ENCODE peak calls at places on chromosomes 2 and 18, in nine cellular contexts. Z is choroid plexus epithelial cell, H is tibial nerve, N is mammary epithelial cell, J is WTC11, G is AG04449, M is prostate gland, A is PC-3, P is pancreas. R is an unnamed sample.

GRCh38 chr2:207183506-207183905 is 17.8 kb upstream of the KLF7 start:
- DNase-seq in Z (no peak), H (no peak), N (no peak), J (no peak), G (no peak), M (no peak), A (no peak), P (no peak), R (no peak)

GRCh38 chr2:155975734-155976133 is 356.8 kb downstream of the NR4A2 start:
- DNase-seq in Z (peak), H (no peak), N (no peak), J (no peak), G (no peak), M (no peak), A (no peak), P (no peak), R (no peak)

GRCh38 chr2:128322651-128323491 is 4.2 kb upstream of the HS6ST1 start:
- DNase-seq in Z (no peak), H (no peak), N (no peak), J (peak), G (no peak), M (no peak), A (no peak), P (peak), R (peak)

GRCh38 chr2:203673933-203674332 is 32.5 kb upstream of the CD28 start:
- DNase-seq in Z (peak), H (no peak), N (peak), J (no peak), G (no peak), M (no peak), A (no peak), P (no peak), R (peak)

GRCh38 chr2:200613692-200614091 is 27.9 kb downstream of the AOX1 start:
- DNase-seq in Z (no peak), H (peak), N (no peak), J (no peak), G (no peak), M (no peak), A (no peak), P (peak), R (no peak)

GRCh38 chr2:200735061-200735460 is 76.6 kb upstream of the BZW1 start:
- DNase-seq in Z (no peak), H (no peak), N (no peak), J (no peak), G (no peak), M (no peak), A (peak), P (no peak), R (no peak)

GRCh38 chr2:201182650-201183372 is at the start of gene CASP10:
- DNase-seq in Z (peak), H (no peak), N (peak), J (no peak), G (no peak), M (no peak), A (peak), P (no peak), R (peak)

GRCh38 chr18:69935319-69936190 is 12.1 kb downstream of the CD226 start:
- DNase-seq in Z (no peak), H (no peak), N (peak), J (no peak), G (no peak), M (no peak), A (no peak), P (no peak), R (no peak)

GRCh38 chr2:216671081-216671411 is 24.3 kb downstream of the IGFBP5 start:
- DNase-seq in Z (no peak), H (no peak), N (no peak), J (no peak), G (no peak), M (no peak), A (no peak), P (no peak), R (no peak)

GRCh38 chr18:48803518-48803917 is 147.2 kb downstream of the SMAD7 start:
- DNase-seq in Z (no peak), H (no peak), N (no peak), J (peak), G (no peak), M (no peak), A (no peak), P (peak), R (no peak)

GRCh38 chr18:2846638-2847340 is at the start of gene EMILIN2:
- DNase-seq in Z (peak), H (peak), N (no peak), J (peak), G (no peak), M (peak), A (no peak), P (peak), R (peak)

GRCh38 chr2:216486708-216487107 is 11.9 kb upstream of the RPL37A start:
- DNase-seq in Z (no peak), H (no peak), N (no peak), J (no peak), G (no peak), M (no peak), A (no peak), P (no peak), R (no peak)

GRCh38 chr18:10274327-10274726 is 180.1 kb upstream of the APCDD1 start:
- DNase-seq in Z (peak), H (no peak), N (no peak), J (no peak), G (peak), M (no peak), A (no peak), P (no peak), R (no peak)

GRCh38 chr2:167925775-167926174 is 321.6 kb downstream of the STK39 start:
- DNase-seq in Z (no peak), H (no peak), N (no peak), J (no peak), G (no peak), M (no peak), A (no peak), P (no peak), R (no peak)

GRCh38 chr2:11850082-11850481 is 103.7 kb downstream of the LPIN1 start:
- DNase-seq in Z (no peak), H (no peak), N (no peak), J (peak), G (no peak), M (no peak), A (no peak), P (no peak), R (no peak)

GRCh38 chr2:9256570-9257043 is 50.0 kb downstream of the ASAP2 start:
- DNase-seq in Z (no peak), H (no peak), N (no peak), J (no peak), G (no peak), M (no peak), A (no peak), P (no peak), R (no peak)

GRCh38 chr18:57519668-57520424 is 66.7 kb downstream of the FECH start:
- DNase-seq in Z (no peak), H (no peak), N (peak), J (no peak), G (no peak), M (no peak), A (no peak), P (no peak), R (no peak)

DNA sequence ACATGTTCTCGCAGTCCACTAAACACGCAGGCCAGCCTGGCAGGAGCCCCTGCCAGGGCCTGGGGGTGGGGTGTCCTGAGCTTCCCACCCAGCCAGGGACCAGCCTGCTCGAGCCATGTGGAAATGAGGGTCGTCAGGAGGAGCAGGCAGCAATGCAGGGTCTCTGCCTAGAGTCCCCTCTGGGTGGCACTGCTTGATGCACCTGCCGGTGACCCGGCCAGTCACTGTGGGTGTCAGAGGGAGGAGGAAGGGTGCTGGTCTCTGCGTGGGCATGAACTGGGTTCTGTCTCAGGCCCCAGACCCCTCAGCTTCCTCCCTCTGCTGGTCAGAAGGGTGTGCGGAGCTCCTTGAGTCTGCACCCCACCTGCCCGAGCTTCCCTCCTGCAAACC is 166.4 kb downstream of the INHBB start:
- DNase-seq in Z (no peak), H (no peak), N (no peak), J (no peak), G (no peak), M (no peak), A (no peak), P (peak), R (no peak)
- TF ChIP-seq CTCF in Z (peak), H (no peak), N (no peak), J (no peak), G (no peak), M (no peak), A (peak), P (no peak), R (no peak)

GRCh38 chr2:127106457-127106997 is 427 bp downstream of the BIN1 start:
- DNase-seq in Z (peak), H (no peak), N (peak), J (peak), G (no peak), M (no peak), A (no peak), P (no peak), R (peak)

GRCh38 chr2:127108090-127108523 is 1.2 kb upstream of the BIN1 start:
- DNase-seq in Z (no peak), H (no peak), N (no peak), J (peak), G (no peak), M (no peak), A (no peak), P (no peak), R (no peak)

GRCh38 chr2:127105656-127106456 is 1.1 kb downstream of the BIN1 start:
- DNase-seq in Z (peak), H (no peak), N (no peak), J (peak), G (no peak), M (no peak), A (peak), P (no peak), R (no peak)

GRCh38 chr2:127106998-127107621 is at the start of gene BIN1:
- DNase-seq in Z (peak), H (peak), N (peak), J (peak), G (no peak), M (peak), A (peak), P (peak), R (peak)

DNA sequence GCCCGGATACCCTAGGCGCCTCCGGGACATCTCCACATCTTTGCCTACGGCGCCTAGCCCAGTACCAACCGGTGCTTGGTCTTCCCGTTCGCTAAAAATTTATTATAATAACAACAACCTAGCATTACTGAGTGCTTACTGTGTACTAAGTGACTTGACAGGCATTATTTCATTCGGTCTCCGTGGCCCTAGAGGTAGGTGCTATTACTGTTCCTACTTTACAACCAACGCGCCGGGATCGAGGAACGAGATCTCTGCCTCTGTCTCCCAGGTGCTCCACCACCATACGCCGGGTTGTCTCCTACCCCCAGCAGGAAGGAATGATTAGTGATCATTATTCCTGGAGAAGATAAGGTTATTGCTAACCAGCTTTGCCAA is 657 bp upstream of the BIN1 start:
- DNase-seq in Z (peak), H (no peak), N (no peak), J (no peak), G (no peak), M (no peak), A (no peak), P (no peak), R (no peak)
- TF ChIP-seq CTCF in Z (peak), H (no peak), N (no peak), J (no peak), G (no peak), M (peak), A (no peak), P (no peak), R (no peak)

GRCh38 chr2:117603569-117603968 is 210.9 kb upstream of the DDX18 start:
- DNase-seq in Z (no peak), H (no peak), N (no peak), J (no peak), G (no peak), M (no peak), A (no peak), P (no peak), R (no peak)
- TF ChIP-seq CTCF in Z (no peak), H (no peak), N (no peak), J (no peak), G (no peak), M (no peak), A (no peak), P (no peak), R (no peak)

GRCh38 chr2:20592106-20593071 is 58.5 kb downstream of the HS1BP3 start:
- DNase-seq in Z (no peak), H (peak), N (no peak), J (peak), G (no peak), M (no peak), A (no peak), P (peak), R (peak)

GRCh38 chr2:20595439-20596192 is 55.3 kb downstream of the HS1BP3 start:
- DNase-seq in Z (peak), H (peak), N (peak), J (peak), G (no peak), M (no peak), A (peak), P (peak), R (peak)

GRCh38 chr2:20594048-20594750 is 56.7 kb downstream of the HS1BP3 start:
- DNase-seq in Z (no peak), H (peak), N (no peak), J (peak), G (no peak), M (no peak), A (no peak), P (peak), R (no peak)

GRCh38 chr2:20594957-20595356 is 55.9 kb downstream of the HS1BP3 start:
- DNase-seq in Z (no peak), H (no peak), N (no peak), J (no peak), G (no peak), M (no peak), A (no peak), P (peak), R (no peak)

GRCh38 chr2:20593072-20594034 is 57.5 kb downstream of the HS1BP3 start:
- DNase-seq in Z (peak), H (peak), N (peak), J (peak), G (no peak), M (no peak), A (peak), P (peak), R (no peak)
- TF ChIP-seq CTCF in Z (peak), H (no peak), N (no peak), J (no peak), G (no peak), M (no peak), A (peak), P (no peak), R (no peak)

GRCh38 chr2:170712653-170713279 is 2.4 kb upstream of the SP5 start:
- DNase-seq in Z (no peak), H (no peak), N (no peak), J (peak), G (no peak), M (no peak), A (no peak), P (no peak), R (no peak)

GRCh38 chr2:170713280-170714155 is 1.6 kb upstream of the SP5 start:
- DNase-seq in Z (no peak), H (no peak), N (no peak), J (peak), G (no peak), M (no peak), A (no peak), P (peak), R (peak)

GRCh38 chr2:170710609-170710979 is 4.5 kb upstream of the SP5 start:
- DNase-seq in Z (no peak), H (no peak), N (no peak), J (no peak), G (no peak), M (no peak), A (no peak), P (no peak), R (no peak)

GRCh38 chr2:170711774-170712652 is 3.1 kb upstream of the SP5 start:
- DNase-seq in Z (no peak), H (no peak), N (no peak), J (peak), G (no peak), M (no peak), A (no peak), P (peak), R (peak)

GRCh38 chr2:170711196-170711773 is 3.9 kb upstream of the SP5 start:
- DNase-seq in Z (no peak), H (no peak), N (no peak), J (no peak), G (no peak), M (no peak), A (no peak), P (no peak), R (no peak)
- TF ChIP-seq CTCF in Z (no peak), H (no peak), N (no peak), J (no peak), G (no peak), M (no peak), A (no peak), P (no peak), R (no peak)